ENCODE peak calls at places on chromosomes 7 and 10, in four cellular contexts. V, A, J and X are unnamed samples.

GRCh38 chr7:31151849-31152248 is 99.7 kb downstream of the ADCYAP1R1 start:
- ATAC-seq in V (no peak), A (no peak), J (no peak), X (no peak)

GRCh38 chr7:155207335-155208002 is 90.2 kb upstream of the INSIG1 start:
- ATAC-seq in V (no peak), A (no peak), J (no peak), X (no peak)

GRCh38 chr7:157400171-157400860 is 63.5 kb downstream of the DNAJB6 start:
- ATAC-seq in V (no peak), A (no peak), J (no peak), X (no peak)

GRCh38 chr10:99372546-99373271 is 43.6 kb downstream of the CNNM1 start:
- ATAC-seq in V (no peak), A (no peak), J (peak; percentile 63), X (no peak)

GRCh38 chr10:33334170-33334838 is at the start of gene NRP1:
- ATAC-seq in V (peak; percentile 30), A (peak; percentile 42), J (no peak), X (no peak)

GRCh38 chr7:94297397-94297838 is 97.3 kb upstream of the COL1A2 start:
- ATAC-seq in V (no peak), A (no peak), J (peak; percentile 82), X (no peak)

GRCh38 chr10:84499846-84500245 is 171.5 kb downstream of the CCSER2 start:
- ATAC-seq in V (no peak), A (no peak), J (no peak), X (no peak)

GRCh38 chr10:114320249-114321116 is 81.4 kb downstream of the VWA2 start:
- ATAC-seq in V (no peak), A (no peak), J (peak; percentile 27), X (peak; percentile 98)

GRCh38 chr7:121442845-121443244 is 46.7 kb upstream of the FAM3C start:
- ATAC-seq in V (peak; percentile 74), A (peak; percentile 87), J (no peak), X (peak; percentile 55)

GRCh38 chr7:147079083-147079482 is 962.5 kb downstream of the CNTNAP2 start:
- ATAC-seq in V (no peak), A (no peak), J (no peak), X (no peak)

GRCh38 chr10:124728071-124728829 is 15.9 kb downstream of the FAM53B start:
- ATAC-seq in V (peak; percentile 63), A (peak; percentile 61), J (peak; percentile 30), X (peak; percentile 19)

GRCh38 chr10:5830629-5831445 is 17.6 kb upstream of the GDI2 start:
- ATAC-seq in V (no peak), A (no peak), J (no peak), X (no peak)

GRCh38 chr10:3890602-3891352 is 105.8 kb upstream of the KLF6 start:
- ATAC-seq in V (no peak), A (no peak), J (no peak), X (no peak)

GRCh38 chr7:120838281-120838682 is 19.7 kb downstream of the TSPAN12 start:
- ATAC-seq in V (no peak), A (no peak), J (no peak), X (no peak)

GRCh38 chr7:90749262-90749661 is 153.1 kb downstream of the CDK14 start:
- ATAC-seq in V (no peak), A (no peak), J (peak; percentile 33), X (peak; percentile 81)

GRCh38 chr10:154348-154747 is 19.1 kb downstream of the ZMYND11 start:
- ATAC-seq in V (no peak), A (no peak), J (no peak), X (no peak)

GRCh38 chr7:17339952-17340351 is 41.5 kb downstream of the AHR start:
- ATAC-seq in V (no peak), A (no peak), J (no peak), X (no peak)

GRCh38 chr7:18521236-18521589 is 25.7 kb downstream of the HDAC9 start:
- ATAC-seq in V (no peak), A (no peak), J (no peak), X (no peak)